ENCODE peak calls at places on chromosomes 1 and 21, in nine cellular contexts. J, U, B, L, C, D, R, E and F are unnamed samples.

GRCh38 chr21:43188712-43189151 is 19.9 kb downstream of the CRYAA start:
- DNase-seq in J (no peak), U (peak), B (no peak), L (no peak), C (peak), D (no peak), R (no peak), E (no peak), F (no peak)

GRCh38 chr21:31295676-31296075 is 48.4 kb downstream of the TIAM1 start:
- DNase-seq in J (no peak), U (no peak), B (no peak), L (no peak), C (no peak), D (no peak), R (no peak), E (no peak), F (no peak)

GRCh38 chr1:169133801-169134558 is 27.5 kb downstream of the ATP1B1 start:
- DNase-seq in J (no peak), U (peak), B (no peak), L (no peak), C (peak), D (no peak), R (no peak), E (peak), F (no peak)

GRCh38 chr1:88979749-88980116 is 12.7 kb downstream of the KYAT3 start:
- DNase-seq in J (no peak), U (no peak), B (no peak), L (no peak), C (no peak), D (no peak), R (no peak), E (no peak), F (no peak)

GRCh38 chr1:34237416-34237815 is 60.7 kb downstream of the C1orf94 start:
- DNase-seq in J (no peak), U (no peak), B (no peak), L (no peak), C (no peak), D (no peak), R (no peak), E (no peak), F (no peak)

GRCh38 chr1:67749263-67749843 is 64.4 kb downstream of the GADD45A start:
- DNase-seq in J (peak), U (no peak), B (no peak), L (peak), C (no peak), D (no peak), R (no peak), E (no peak), F (no peak)

GRCh38 chr1:27884182-27884954 is 12.0 kb downstream of the THEMIS2 start:
- DNase-seq in J (no peak), U (no peak), B (no peak), L (no peak), C (no peak), D (no peak), R (no peak), E (no peak), F (no peak)

GRCh38 chr1:58447891-58448290 is 98.6 kb downstream of the OMA1 start:
- DNase-seq in J (no peak), U (no peak), B (no peak), L (no peak), C (peak), D (no peak), R (peak), E (no peak), F (peak)

GRCh38 chr1:68473060-68473459 is 23.3 kb upstream of the RPE65 start:
- DNase-seq in J (no peak), U (no peak), B (no peak), L (peak), C (no peak), D (no peak), R (no peak), E (no peak), F (no peak)

GRCh38 chr1:8259498-8260290 is 58.2 kb upstream of the SLC45A1 start:
- DNase-seq in J (no peak), U (no peak), B (no peak), L (no peak), C (peak), D (peak), R (peak), E (peak), F (no peak)

GRCh38 chr1:16468558-16468957 is 28.0 kb downstream of the NECAP2 start:
- DNase-seq in J (no peak), U (no peak), B (no peak), L (no peak), C (no peak), D (no peak), R (no peak), E (no peak), F (no peak)

DNA sequence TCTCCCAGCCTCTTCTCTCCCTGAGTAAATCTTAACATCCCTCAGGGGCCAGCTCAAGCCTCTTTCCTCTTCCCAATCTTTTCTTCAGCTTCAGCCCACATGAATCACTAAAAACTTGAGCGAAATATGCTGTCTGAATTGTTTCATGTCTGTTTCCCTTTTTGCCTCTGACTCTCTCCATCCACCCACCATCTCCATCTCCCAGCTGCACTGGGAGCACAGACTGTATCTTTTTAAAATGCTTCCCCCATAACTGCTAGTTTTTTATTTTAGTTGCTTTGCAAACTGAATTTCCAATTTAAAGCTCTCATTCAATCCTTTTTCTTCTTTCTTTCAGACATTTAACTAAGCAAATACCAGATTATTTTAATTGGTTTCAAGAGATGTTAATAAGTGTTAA is 3.0 kb upstream of the AHCTF1 start:
- DNase-seq in J (no peak), U (no peak), B (no peak), L (no peak), C (no peak), D (no peak), R (no peak), E (no peak), F (no peak)
- TF ChIP-seq EZH2phosphoT487 in J (no peak), U (no peak), B (no peak), L (no peak), C (no peak), D (no peak), R (no peak), E (no peak), F (no peak)

DNA sequence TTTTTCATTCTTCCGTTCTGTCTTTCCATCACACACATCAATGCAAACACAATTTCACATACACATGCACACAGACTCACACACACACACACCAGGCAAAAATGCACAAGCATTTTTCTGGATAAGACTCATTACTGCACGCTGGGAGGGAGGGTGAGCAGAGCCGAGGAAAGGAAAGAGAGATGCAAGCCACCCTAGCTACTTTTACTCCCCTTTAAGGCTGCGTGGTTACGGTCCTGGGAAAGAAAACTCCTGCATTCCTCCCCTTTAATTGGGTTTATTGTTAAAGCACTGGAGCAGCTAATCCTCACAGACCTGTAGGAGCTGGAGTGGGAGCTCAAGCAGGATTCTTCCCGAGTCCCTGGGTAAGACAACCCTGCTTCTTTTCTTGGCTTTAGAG is at the start of gene CAMK1G:
- DNase-seq in J (peak), U (no peak), B (no peak), L (peak), C (peak), D (no peak), R (peak), E (peak), F (peak)
- TF ChIP-seq EZH2phosphoT487 in J (no peak), U (no peak), B (no peak), L (no peak), C (no peak), D (no peak), R (no peak), E (no peak), F (no peak)

DNA sequence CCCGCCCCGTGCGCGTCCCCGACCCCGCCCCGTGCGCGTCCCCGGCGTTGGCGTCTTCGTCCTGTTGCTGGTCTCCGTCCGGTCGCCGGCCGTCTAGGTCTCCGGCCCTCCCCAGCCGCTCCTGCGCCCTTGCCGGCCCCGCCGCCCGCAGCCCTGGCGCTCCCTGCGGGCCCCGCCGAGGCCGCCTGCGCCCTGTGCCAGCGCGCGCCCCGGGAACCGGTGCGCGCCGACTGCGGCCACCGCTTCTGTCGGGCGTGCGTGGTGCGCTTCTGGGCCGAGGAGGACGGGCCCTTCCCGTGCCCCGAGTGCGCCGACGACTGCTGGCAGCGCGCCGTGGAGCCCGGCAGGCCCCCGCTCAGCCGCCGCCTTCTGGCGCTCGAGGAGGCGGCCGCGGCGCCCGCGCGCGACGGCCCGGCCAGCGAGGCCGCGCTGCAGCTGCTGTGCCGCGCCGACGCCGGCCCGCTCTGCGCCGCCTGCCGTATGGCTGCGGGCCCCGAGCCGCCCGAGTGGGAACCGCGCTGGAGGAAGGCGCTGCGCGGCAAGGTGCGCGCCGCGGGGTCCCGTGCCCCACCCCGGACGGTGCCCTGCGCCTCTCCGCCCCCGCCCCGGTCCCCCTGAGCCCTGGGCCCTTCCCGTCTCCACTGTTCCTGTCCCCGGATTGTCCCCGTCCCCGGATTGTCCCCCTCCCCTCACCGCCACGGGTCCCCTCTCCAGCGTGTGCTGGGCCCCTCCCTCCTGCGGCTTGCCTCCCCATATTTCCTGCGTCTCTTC is at the start of gene RNF187:
- DNase-seq in J (peak), U (no peak), B (peak), L (no peak), C (peak), D (no peak), R (peak), E (peak), F (peak)
- TF ChIP-seq EZH2phosphoT487 in J (no peak), U (no peak), B (no peak), L (no peak), C (no peak), D (no peak), R (no peak), E (no peak), F (no peak)

GRCh38 chr1:201565771-201566528 is 27.0 kb downstream of the NAV1 start:
- DNase-seq in J (no peak), U (no peak), B (no peak), L (no peak), C (no peak), D (no peak), R (no peak), E (no peak), F (no peak)
- TF ChIP-seq EZH2phosphoT487 in J (no peak), U (no peak), B (no peak), L (no peak), C (no peak), D (no peak), R (no peak), E (no peak), F (no peak)

GRCh38 chr1:66247415-66248208 is 286.3 kb upstream of the SGIP1 start:
- DNase-seq in J (no peak), U (no peak), B (peak), L (no peak), C (no peak), D (no peak), R (no peak), E (no peak), F (no peak)
- TF ChIP-seq EZH2phosphoT487 in J (no peak), U (no peak), B (no peak), L (no peak), C (no peak), D (no peak), R (no peak), E (no peak), F (no peak)

GRCh38 chr1:203990118-203990517 is 82.8 kb upstream of the SOX13 start:
- DNase-seq in J (no peak), U (no peak), B (peak), L (no peak), C (no peak), D (no peak), R (no peak), E (no peak), F (no peak)
- TF ChIP-seq EZH2phosphoT487 in J (no peak), U (no peak), B (no peak), L (no peak), C (no peak), D (no peak), R (no peak), E (no peak), F (no peak)